ENCODE peak calls at places on chromosomes 7 and 10, in six cellular contexts. G is H1, M is HepG2, Q is SK-N-SH, L is K562, S is HCT116. I is an unnamed sample.

GRCh38 chr10:14126697-14127440 is 203.9 kb downstream of the FRMD4A start:
- DNase-seq in L (no peak), G (no peak), Q (no peak), S (no peak), M (no peak), I (no peak)

GRCh38 chr7:35365523-35365922 is 111.6 kb upstream of the TBX20 start:
- DNase-seq in Q (no peak), S (no peak), M (no peak), L (no peak), G (no peak), I (no peak)

GRCh38 chr10:69319911-69320316 is 41.6 kb downstream of the HK1 start:
- DNase-seq in M (no peak), G (no peak), L (no peak), Q (peak; percentile 36), S (no peak), I (no peak)

GRCh38 chr7:742791-743190 is 15.7 kb upstream of the PRKAR1B start:
- DNase-seq in S (no peak), M (no peak), G (no peak), L (peak; percentile 60), Q (no peak), I (no peak)

GRCh38 chr7:95545007-95545615 is 51.2 kb downstream of the PDK4 start:
- DNase-seq in G (no peak), Q (no peak), S (peak; percentile 47), M (peak; percentile 24), L (no peak), I (peak; percentile 59)

GRCh38 chr10:45278860-45279498 is 36.4 kb downstream of the OR13A1 start:
- DNase-seq in L (peak; percentile 61), Q (no peak), M (no peak), G (no peak), S (no peak), I (no peak)

GRCh38 chr7:29807179-29807841 is 1.0 kb downstream of the WIPF3 start:
- DNase-seq in M (peak; percentile 15), Q (peak; percentile 55), G (no peak), L (peak; percentile 16), S (peak; percentile 34), I (no peak)

GRCh38 chr7:107816053-107816566 is 13.1 kb upstream of the SLC26A3 start:
- DNase-seq in G (no peak), L (no peak), Q (no peak), S (no peak), M (no peak), I (no peak)

GRCh38 chr7:123974326-123974908 is 49.4 kb downstream of the SPAM1 start:
- DNase-seq in M (no peak), S (no peak), Q (no peak), G (no peak), L (no peak), I (no peak)

GRCh38 chr7:15854841-15855576 is 168.5 kb upstream of the MEOX2 start:
- DNase-seq in S (no peak), M (no peak), G (no peak), Q (no peak), L (no peak), I (no peak)

DNA sequence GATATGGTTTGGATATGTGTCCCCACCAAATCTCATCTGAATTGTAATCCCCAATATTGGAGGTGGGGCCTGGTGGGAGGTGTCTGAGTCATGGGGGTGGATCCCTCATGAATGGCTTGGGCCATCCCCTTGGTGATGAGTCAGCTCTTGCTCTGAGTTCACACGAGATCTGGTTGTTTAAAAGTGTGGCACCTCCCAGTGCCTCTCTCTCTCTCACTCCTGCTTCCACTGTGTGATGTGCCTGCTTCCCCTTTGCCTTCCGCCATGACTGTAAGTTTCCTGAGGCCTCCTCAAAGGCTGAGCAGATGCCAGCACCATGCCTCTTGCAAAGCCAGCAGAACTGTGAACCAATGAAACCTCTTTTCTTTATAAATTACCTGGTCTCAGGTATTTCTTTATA is 4.8 kb upstream of the GCK start:
- DNase-seq in M (no peak), Q (no peak), G (no peak), S (no peak), L (no peak), I (no peak)
- TF ChIP-seq JUND in M (no peak), Q (no peak), G (no peak), S (no peak), L (peak; percentile 83), I (no peak)

GRCh38 chr7:85737426-85737825 is 550.6 kb upstream of the SEMA3D start:
- DNase-seq in Q (no peak), M (no peak), G (no peak), S (no peak), L (no peak), I (no peak)
- TF ChIP-seq JUND in Q (no peak), M (no peak), G (no peak), S (no peak), L (no peak), I (no peak)

DNA sequence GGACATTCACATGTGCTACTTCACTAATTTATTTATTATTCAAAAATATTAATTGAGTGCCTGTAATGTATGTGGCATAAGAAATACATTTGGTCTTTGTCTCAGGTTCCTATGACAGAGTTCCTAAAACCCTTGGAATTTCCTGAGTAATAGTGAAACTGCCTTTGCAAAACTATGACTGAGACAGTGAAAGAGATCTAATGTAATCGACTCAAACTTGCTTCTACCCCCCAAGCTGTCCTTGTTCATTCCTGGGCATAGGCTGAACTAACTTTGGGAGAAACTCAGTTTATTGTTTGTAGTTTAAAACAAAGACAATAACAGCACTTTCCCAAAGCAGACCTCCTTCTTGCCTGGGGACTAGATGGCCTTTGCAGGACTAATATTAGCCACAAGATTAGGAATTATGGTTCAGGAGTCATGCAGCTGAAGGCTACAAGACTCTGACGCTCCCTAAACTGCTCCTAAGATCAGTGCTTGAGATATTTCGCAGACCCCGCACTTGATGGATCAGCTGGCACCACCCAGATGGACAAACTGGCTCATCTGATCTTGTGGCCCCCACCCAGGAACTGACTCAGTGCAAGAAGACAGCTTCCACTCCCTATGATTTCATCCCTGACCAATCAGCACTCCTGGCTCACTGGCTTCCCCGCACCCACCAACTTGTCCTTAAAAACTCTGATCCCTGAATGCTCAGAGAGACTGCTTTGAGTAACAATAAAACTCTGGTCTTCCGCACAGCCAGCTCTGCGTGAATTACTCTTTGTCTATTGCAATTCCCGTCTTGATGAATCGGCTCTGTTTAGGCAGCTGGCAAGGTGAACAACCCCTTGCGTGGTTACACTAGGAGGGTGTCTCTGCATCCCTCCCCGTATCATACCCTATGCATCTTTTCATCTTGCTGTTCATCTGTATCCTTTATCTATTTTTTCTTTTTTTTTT is 27.0 kb upstream of the NRBF2 start:
- DNase-seq in G (peak; percentile 17), S (no peak), L (no peak), M (no peak), Q (no peak), I (no peak)
- TF ChIP-seq JUND in G (no peak), S (no peak), L (peak; percentile 75), M (no peak), Q (no peak), I (no peak)

GRCh38 chr7:27883726-27884125 is 143.8 kb downstream of the TAX1BP1 start:
- DNase-seq in G (no peak), S (no peak), L (no peak), M (no peak), Q (no peak), I (no peak)
- TF ChIP-seq JUND in G (no peak), S (no peak), L (no peak), M (no peak), Q (no peak), I (no peak)

GRCh38 chr7:65809982-65810288 is 62.9 kb upstream of the VKORC1L1 start:
- DNase-seq in M (no peak), S (no peak), Q (no peak), G (no peak), L (no peak), I (no peak)

GRCh38 chr7:65809259-65809981 is 63.5 kb upstream of the VKORC1L1 start:
- DNase-seq in G (no peak), L (no peak), Q (no peak), S (no peak), M (no peak), I (no peak)

GRCh38 chr7:65812281-65812680 is 60.6 kb upstream of the VKORC1L1 start:
- DNase-seq in M (no peak), S (no peak), L (no peak), G (no peak), Q (no peak), I (no peak)
- TF ChIP-seq JUND in M (no peak), S (no peak), L (no peak), G (no peak), Q (no peak), I (no peak)

GRCh38 chr7:155620497-155620896 is 24.0 kb upstream of the RBM33 start:
- DNase-seq in G (no peak), Q (no peak), M (no peak), S (no peak), L (no peak), I (no peak)

GRCh38 chr7:155621418-155621980 is 23.0 kb upstream of the RBM33 start:
- DNase-seq in Q (no peak), M (no peak), L (no peak), S (no peak), G (no peak), I (no peak)

GRCh38 chr7:155625557-155625956 is 18.9 kb upstream of the RBM33 start:
- DNase-seq in Q (no peak), S (no peak), M (no peak), G (no peak), L (no peak), I (no peak)

GRCh38 chr7:155618708-155619633 is 25.5 kb upstream of the RBM33 start:
- DNase-seq in M (peak; percentile 98), G (no peak), S (no peak), Q (no peak), L (no peak), I (peak; percentile 4)

DNA sequence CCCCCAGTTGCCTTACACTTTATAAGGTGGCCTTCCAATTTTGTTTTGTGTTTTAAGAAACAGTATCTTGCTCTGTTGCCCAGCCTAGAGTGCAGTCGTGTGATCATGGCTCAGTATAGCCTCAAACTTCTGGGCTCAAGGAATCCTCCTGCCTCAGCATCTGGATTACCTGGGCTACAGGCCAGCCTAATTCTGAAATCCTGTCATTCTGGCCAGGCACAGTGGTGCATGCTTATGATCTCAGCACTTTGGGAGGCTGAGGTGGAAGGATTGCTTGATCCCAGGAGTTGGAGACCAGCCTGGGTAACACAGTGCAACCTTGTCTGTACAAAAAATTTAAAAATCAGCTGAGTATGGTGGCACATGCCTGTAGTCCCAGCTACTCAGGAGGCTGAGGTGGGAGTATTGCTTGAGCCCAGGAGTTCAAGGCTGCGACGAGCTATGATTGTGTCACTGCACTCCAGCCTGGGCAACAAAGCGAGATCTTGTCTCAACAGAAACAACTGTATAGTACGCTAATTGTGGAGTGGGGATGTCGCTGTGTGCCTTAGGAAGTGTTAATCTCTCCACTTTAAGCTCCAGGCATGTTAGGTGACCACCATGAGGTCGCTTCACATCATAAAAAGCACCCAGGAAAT is 24.7 kb upstream of the RBM33 start:
- DNase-seq in M (peak; percentile 27), Q (no peak), S (no peak), G (no peak), L (no peak), I (no peak)
- TF ChIP-seq JUND in M (no peak), Q (no peak), S (no peak), G (no peak), L (no peak), I (no peak)

I was measured in T47D.